ENCODE peak calls at places on chromosomes 13 and 19, in six cellular contexts. I, K, D, S, E and T are unnamed samples.
A peak's percentile ranks its signal among the peaks of the same experiment; 100 is the strongest.

GRCh38 chr19:45769821-45770191 is 754 bp upstream of the SIX5 start:
- DNase-seq in I (no peak), K (peak; percentile 52), D (peak; percentile 44), S (no peak), E (no peak), T (no peak)

GRCh38 chr19:44722131-44723121 is 23.5 kb downstream of the CEACAM16 start:
- DNase-seq in I (no peak), K (no peak), D (no peak), S (no peak), E (no peak), T (no peak)

GRCh38 chr13:91539458-91540156 is 141.2 kb downstream of the GPC5 start:
- DNase-seq in I (no peak), K (no peak), D (no peak), S (no peak), E (no peak), T (no peak)

GRCh38 chr19:7787141-7787540 is 24.1 kb downstream of the CLEC4M start:
- DNase-seq in I (no peak), K (no peak), D (peak; percentile 85), S (no peak), E (no peak), T (no peak)

GRCh38 chr19:31289976-31290375 is 59.3 kb downstream of the TSHZ3 start:
- DNase-seq in I (no peak), K (no peak), D (no peak), S (no peak), E (no peak), T (no peak)

GRCh38 chr19:1105217-1105872 is 1.6 kb downstream of the GPX4 start:
- DNase-seq in I (no peak), K (no peak), D (no peak), S (no peak), E (no peak), T (no peak)

GRCh38 chr13:40169476-40169875 is 497.0 kb downstream of the FOXO1 start:
- DNase-seq in I (no peak), K (peak; percentile 29), D (no peak), S (no peak), E (no peak), T (no peak)

GRCh38 chr19:23404676-23405075 is 9.4 kb upstream of the ZNF91 start:
- DNase-seq in I (no peak), K (no peak), D (no peak), S (no peak), E (no peak), T (no peak)

GRCh38 chr19:3577741-3578344 is 5.1 kb downstream of the HMG20B start:
- DNase-seq in I (no peak), K (no peak), D (peak; percentile 88), S (no peak), E (no peak), T (no peak)

GRCh38 chr19:46678110-46678732 is 17.2 kb upstream of the DACT3 start:
- DNase-seq in I (no peak), K (no peak), D (peak; percentile 89), S (no peak), E (no peak), T (no peak)

GRCh38 chr19:48489608-48490216 is 20.5 kb downstream of the CYTH2 start:
- DNase-seq in I (peak; percentile 13), K (peak; percentile 43), D (peak; percentile 87), S (peak; percentile 35), E (peak; percentile 44), T (peak; percentile 85)

GRCh38 chr19:5985098-5985783 is 7.3 kb upstream of the RANBP3 start:
- DNase-seq in I (no peak), K (peak; percentile 36), D (no peak), S (no peak), E (no peak), T (no peak)

GRCh38 chr19:5309438-5310204 is 31.0 kb downstream of the PTPRS start:
- DNase-seq in I (no peak), K (no peak), D (peak; percentile 57), S (no peak), E (no peak), T (no peak)

GRCh38 chr13:102392810-102393209 is 9.0 kb downstream of the FGF14 start:
- DNase-seq in I (no peak), K (no peak), D (no peak), S (no peak), E (no peak), T (no peak)

GRCh38 chr13:44474122-44474910 is 100.7 kb downstream of the SERP2 start:
- DNase-seq in I (no peak), K (peak; percentile 35), D (peak; percentile 38), S (no peak), E (no peak), T (no peak)

GRCh38 chr13:97822377-97822776 is 131.1 kb upstream of the IPO5 start:
- DNase-seq in I (no peak), K (no peak), D (no peak), S (no peak), E (no peak), T (no peak)

GRCh38 chr13:33251131-33251629 is 34.4 kb downstream of the STARD13 start:
- DNase-seq in I (no peak), K (peak; percentile 98), D (no peak), S (no peak), E (no peak), T (peak; percentile 20)

GRCh38 chr13:110070511-110071120 is 236.3 kb downstream of the COL4A1 start:
- DNase-seq in I (no peak), K (peak; percentile 87), D (no peak), S (no peak), E (no peak), T (no peak)

GRCh38 chr13:42409061-42409460 is 137.1 kb downstream of the AKAP11 start:
- DNase-seq in I (no peak), K (no peak), D (peak; percentile 16), S (no peak), E (no peak), T (no peak)

GRCh38 chr19:47540748-47541147 is 25.9 kb upstream of the NAPA start:
- DNase-seq in I (no peak), K (peak; percentile 32), D (peak; percentile 74), S (no peak), E (no peak), T (no peak)

GRCh38 chr19:32404939-32405430 is 585 bp upstream of the DPY19L3 start:
- DNase-seq in I (no peak), K (peak; percentile 27), D (no peak), S (no peak), E (no peak), T (no peak)

GRCh38 chr13:28585557-28585956 is 73.4 kb upstream of the POMP start:
- DNase-seq in I (no peak), K (no peak), D (no peak), S (no peak), E (no peak), T (no peak)

GRCh38 chr13:111893071-111893606 is 173.8 kb upstream of the SOX1 start:
- DNase-seq in I (no peak), K (no peak), D (peak; percentile 84), S (no peak), E (no peak), T (no peak)

GRCh38 chr19:49338023-49338677 is 2.9 kb downstream of the CD37 start:
- DNase-seq in I (no peak), K (no peak), D (peak; percentile 74), S (no peak), E (no peak), T (no peak)

GRCh38 chr13:94433055-94433947 is 46.2 kb downstream of the DCT start:
- DNase-seq in I (no peak), K (no peak), D (peak; percentile 62), S (peak; percentile 38), E (no peak), T (no peak)

GRCh38 chr19:12733369-12733896 is 1.1 kb downstream of the TRIR start:
- DNase-seq in I (no peak), K (peak; percentile 74), D (peak; percentile 54), S (no peak), E (no peak), T (no peak)

GRCh38 chr13:48579167-48579918 is 46.5 kb upstream of the RCBTB2 start:
- DNase-seq in I (no peak), K (no peak), D (no peak), S (no peak), E (no peak), T (no peak)

GRCh38 chr13:113775451-113776145 is 16.6 kb downstream of the TMEM255B start:
- DNase-seq in I (no peak), K (no peak), D (no peak), S (no peak), E (no peak), T (no peak)

GRCh38 chr13:48222358-48223015 is 10.5 kb upstream of the ITM2B start:
- DNase-seq in I (no peak), K (peak; percentile 18), D (no peak), S (no peak), E (no peak), T (no peak)

GRCh38 chr13:75864718-75865117 is 228.6 kb downstream of the LMO7 start:
- DNase-seq in I (no peak), K (peak; percentile 59), D (no peak), S (no peak), E (no peak), T (no peak)

GRCh38 chr13:74708629-74709028 is 574.4 kb upstream of the KLF12 start:
- DNase-seq in I (no peak), K (no peak), D (no peak), S (no peak), E (no peak), T (no peak)

GRCh38 chr13:35649162-35649561 is 172.7 kb upstream of the MAB21L1 start:
- DNase-seq in I (no peak), K (no peak), D (no peak), S (no peak), E (no peak), T (no peak)